ENCODE peak calls at places on chromosomes 12 and 14, in four cellular contexts. O, L, V and Y are unnamed samples. For H3K36me3, the result is how much of the 10 kb centered on the place peaks cover.

GRCh38 chr12:77685906-77686305 is 144.8 kb upstream of the NAV3 start:
- DNase-seq in O (no peak), L (no peak), V (no peak), Y (no peak)

GRCh38 chr12:105852958-105853357 is 285.8 kb downstream of the NUAK1 start:
- DNase-seq in O (no peak), L (peak), V (no peak), Y (peak)

GRCh38 chr12:61546296-61546695 is 713.9 kb upstream of the USP15 start:
- DNase-seq in O (no peak), L (no peak), V (no peak), Y (no peak)

GRCh38 chr12:108773798-108774788 is 42.8 kb upstream of the CORO1C start:
- DNase-seq in O (no peak), L (peak), V (no peak), Y (peak)

GRCh38 chr12:121438207-121438606 is 38.3 kb downstream of the RNF34 start:
- DNase-seq in O (no peak), L (no peak), V (no peak), Y (no peak)

GRCh38 chr14:31961881-31962280 is 115.2 kb upstream of the ARHGAP5 start:
- DNase-seq in O (no peak), L (no peak), V (no peak), Y (no peak)

GRCh38 chr14:71654810-71655209 is 277.4 kb upstream of the RGS6 start:
- DNase-seq in O (no peak), L (no peak), V (no peak), Y (no peak)

GRCh38 chr14:95979339-95980042 is 59.7 kb upstream of the C14orf132 start:
- DNase-seq in O (no peak), L (no peak), V (no peak), Y (no peak)

GRCh38 chr12:64544796-64545382 is 65.4 kb upstream of the RASSF3 start:
- DNase-seq in O (no peak), L (no peak), V (no peak), Y (no peak)

GRCh38 chr14:50813544-50813863 is 17.5 kb downstream of the NIN start:
- DNase-seq in O (peak), L (no peak), V (no peak), Y (no peak)

GRCh38 chr14:71464840-71465239 is 467.4 kb upstream of the RGS6 start:
- DNase-seq in O (no peak), L (no peak), V (no peak), Y (no peak)

GRCh38 chr14:99217556-99217955 is 54.4 kb downstream of the BCL11B start:
- DNase-seq in O (no peak), L (no peak), V (no peak), Y (no peak)

GRCh38 chr12:131507094-131507493 is 203.8 kb upstream of the SFSWAP start:
- DNase-seq in O (no peak), L (no peak), V (no peak), Y (no peak)

GRCh38 chr12:80792861-80793260 is 76.1 kb downstream of the MYF5 start:
- DNase-seq in O (no peak), L (no peak), V (no peak), Y (no peak)

GRCh38 chr12:101954681-101955080 is 77.3 kb downstream of the DRAM1 start:
- DNase-seq in O (no peak), L (no peak), V (no peak), Y (no peak)

GRCh38 chr12:6276936-6277615 is 33.4 kb upstream of the PLEKHG6 start:
- DNase-seq in O (no peak), L (no peak), V (no peak), Y (no peak)

GRCh38 chr14:54787263-54787662 is 115.4 kb downstream of the GCH1 start:
- DNase-seq in O (no peak), L (no peak), V (no peak), Y (no peak)

GRCh38 chr12:76688627-76689026 is 75.3 kb upstream of the ZDHHC17 start:
- DNase-seq in O (no peak), L (no peak), V (no peak), Y (no peak)

GRCh38 chr12:56522486-56523193 is 1.0 kb downstream of the RBMS2 start:
- DNase-seq in O (no peak), L (no peak), V (peak), Y (no peak)

GRCh38 chr14:85175556-85175955 is 354.4 kb upstream of the FLRT2 start:
- DNase-seq in O (no peak), L (no peak), V (no peak), Y (no peak)
- H3K27ac ChIP-seq in O (no peak), L (no peak), V (no peak), Y (no peak)

GRCh38 chr12:110718222-110718908 is 24.3 kb downstream of the PPP1CC start:
- DNase-seq in O (no peak), L (no peak), V (no peak), Y (no peak)
- H3K36me3 ChIP-seq in O (half or more), L (under half), V (half or more), Y (half or more)

DNA sequence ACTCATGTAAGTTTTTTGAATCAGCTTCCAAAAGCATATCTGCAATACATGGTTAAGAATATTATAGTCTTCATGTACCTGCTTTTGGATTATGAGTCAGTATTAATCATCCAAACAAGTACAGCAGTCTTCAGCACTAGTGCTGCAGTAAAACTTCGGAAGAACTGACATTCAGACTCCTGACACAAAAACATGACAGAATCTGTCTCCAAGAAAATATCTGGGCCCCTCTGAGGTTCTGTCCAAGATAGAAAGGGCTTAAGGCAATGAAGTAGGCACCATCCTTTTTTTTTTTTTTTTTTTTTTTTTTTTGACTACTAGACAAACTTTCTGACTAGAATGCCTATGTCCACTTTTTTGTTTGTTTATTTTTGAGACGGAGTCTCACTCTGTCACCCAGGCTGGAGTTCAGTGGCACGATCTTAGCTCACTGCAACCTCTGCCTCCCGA is 112.5 kb downstream of the MED13L start:
- DNase-seq in O (no peak), L (no peak), V (no peak), Y (no peak)
- H3K4me3 ChIP-seq in O (no peak), L (no peak), V (no peak), Y (no peak)

GRCh38 chr14:39939023-39939422 is 506.8 kb upstream of the FBXO33 start:
- DNase-seq in O (no peak), L (no peak), V (no peak), Y (no peak)
- H3K27ac ChIP-seq in O (no peak), L (no peak), V (no peak), Y (no peak)

DNA sequence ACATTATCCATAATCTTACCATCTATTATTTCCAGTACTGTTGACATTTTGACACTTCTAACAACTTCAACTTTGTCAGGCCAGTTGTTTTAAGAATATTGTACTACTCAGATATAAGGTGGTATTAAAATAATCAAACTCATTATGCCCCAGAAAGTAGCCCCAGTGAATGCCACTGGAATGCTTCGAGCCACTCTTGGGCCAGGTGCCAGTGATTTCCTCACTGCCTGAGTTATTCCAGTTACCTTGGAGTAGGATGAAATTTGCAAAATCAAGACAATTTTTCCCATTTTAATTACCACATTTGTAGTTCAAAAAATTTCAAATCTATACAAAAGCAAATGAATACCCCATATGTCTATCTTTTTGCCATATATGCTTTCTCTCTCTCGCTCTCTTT is 9.2 kb downstream of the CIPC start:
- DNase-seq in O (no peak), L (no peak), V (no peak), Y (peak)
- H3K36me3 ChIP-seq in O (under half), L (under half), V (half or more), Y (half or more)